ENCODE peak calls at places on chromosomes 11 and 22, in four cellular contexts. R is dorsolateral prefrontal cortex, V is tibial artery, P is lower leg skin. B is an unnamed sample.

GRCh38 chr11:2289859-2290258 is 11.9 kb downstream of the C11orf21 start:
- DNase-seq in R (no peak), V (no peak), P (no peak), B (no peak)

GRCh38 chr11:75667268-75667830 is 1.5 kb downstream of the MAP6 start:
- DNase-seq in P (no peak), R (peak), V (no peak), B (no peak)

GRCh38 chr11:27207025-27207650 is 155.9 kb downstream of the CCDC34 start:
- DNase-seq in R (no peak), P (no peak), V (no peak), B (no peak)

GRCh38 chr11:3047637-3048036 is 9.6 kb downstream of the CARS1 start:
- DNase-seq in R (no peak), P (no peak), V (no peak), B (no peak)

GRCh38 chr22:35888181-35888870 is 140.3 kb downstream of the RBFOX2 start:
- DNase-seq in P (no peak), V (no peak), R (no peak), B (no peak)

GRCh38 chr11:125945797-125946520 is at the start of gene VSIG10L2:
- DNase-seq in V (no peak), P (no peak), R (no peak), B (no peak)

GRCh38 chr11:116930586-116930985 is 93.2 kb upstream of the APOA1 start:
- DNase-seq in V (no peak), P (no peak), R (no peak), B (no peak)

GRCh38 chr11:70005107-70005818 is 72.9 kb upstream of the ANO1 start:
- DNase-seq in P (no peak), V (no peak), R (no peak), B (no peak)

GRCh38 chr11:50187220-50187619 is 154.5 kb downstream of the OR4C45 start:
- DNase-seq in V (no peak), P (no peak), R (no peak), B (no peak)

GRCh38 chr22:29383740-29384139 is 4.6 kb downstream of the AP1B1 start:
- DNase-seq in V (no peak), P (no peak), R (no peak), B (no peak)

GRCh38 chr22:49768077-49768476 is 59.6 kb downstream of the BRD1 start:
- DNase-seq in R (peak), P (no peak), V (no peak), B (no peak)

GRCh38 chr11:10309163-10310093 is 4.6 kb downstream of the ADM start:
- DNase-seq in V (peak), P (peak), R (peak), B (no peak)

GRCh38 chr22:50118129-50118528 is 28.3 kb downstream of the MOV10L1 start:
- DNase-seq in V (no peak), P (no peak), R (no peak), B (no peak)

GRCh38 chr11:111565111-111565720 is 24.7 kb downstream of the LAYN start:
- DNase-seq in P (peak), V (peak), R (peak), B (peak)

GRCh38 chr11:118151421-118151820 is 1.2 kb downstream of the SCN4B start:
- DNase-seq in P (no peak), R (no peak), V (no peak), B (no peak)

GRCh38 chr11:21401496-21401895 is 732.1 kb downstream of the NELL1 start:
- DNase-seq in P (no peak), R (no peak), V (no peak), B (no peak)

GRCh38 chr11:106379712-106380111 is 302.2 kb downstream of the AASDHPPT start:
- DNase-seq in P (no peak), V (no peak), R (no peak), B (no peak)

GRCh38 chr22:20422965-20423635 is 14.5 kb downstream of the SCARF2 start:
- DNase-seq in R (peak), P (no peak), V (peak), B (no peak)

GRCh38 chr11:94638902-94639373 is 71.8 kb downstream of the PIWIL4 start:
- DNase-seq in V (no peak), P (no peak), R (no peak), B (no peak)

GRCh38 chr11:119371778-119372182 is 9.7 kb downstream of the USP2 start:
- DNase-seq in R (peak), P (no peak), V (no peak), B (no peak)

GRCh38 chr11:106386519-106386918 is 309.1 kb downstream of the AASDHPPT start:
- DNase-seq in V (no peak), R (no peak), P (no peak), B (no peak)

GRCh38 chr22:36870250-36870649 is 9.4 kb downstream of the NCF4 start:
- DNase-seq in V (no peak), R (no peak), P (no peak), B (no peak)

GRCh38 chr11:108025387-108026080 is 16.8 kb downstream of the CUL5 start:
- DNase-seq in R (no peak), P (no peak), V (no peak), B (peak)

GRCh38 chr11:113273720-113274119 is 40.7 kb upstream of the TTC12 start:
- DNase-seq in P (no peak), R (no peak), V (no peak), B (no peak)
- TF ChIP-seq CTCF in P (no peak), R (no peak), V (no peak), B (no peak)

DNA sequence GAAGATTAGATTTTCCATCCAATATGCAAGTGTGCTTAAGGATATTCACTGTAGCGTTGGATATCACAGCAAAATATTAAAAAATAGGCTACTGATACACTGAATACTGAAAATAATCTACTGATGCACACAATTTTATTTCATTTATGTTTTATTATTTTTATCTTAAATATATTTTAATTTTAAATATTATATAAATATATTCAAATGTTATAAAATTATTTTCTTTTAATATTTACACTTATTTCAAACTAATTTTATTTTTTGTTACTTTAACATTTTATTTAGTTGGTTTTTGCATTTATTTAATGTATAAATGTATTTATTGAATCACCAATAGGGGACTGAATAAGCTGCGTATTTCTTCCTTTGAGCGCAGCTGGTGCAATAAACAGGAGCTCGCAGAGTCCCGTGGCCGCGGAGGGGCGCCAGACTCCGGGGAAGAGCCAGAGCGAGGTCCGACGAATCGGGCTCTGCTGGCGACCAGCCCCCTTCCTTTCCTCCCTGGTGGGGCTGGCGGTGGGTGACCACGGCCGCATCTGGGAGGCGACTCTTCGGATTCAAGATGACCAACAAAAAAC is 12.2 kb downstream of the MMP3 start:
- DNase-seq in P (peak), R (no peak), V (no peak), B (peak)
- TF ChIP-seq CTCF in P (no peak), R (no peak), V (no peak), B (peak)

GRCh38 chr11:26134481-26135355 is 197.2 kb upstream of the ANO3 start:
- DNase-seq in V (no peak), R (no peak), P (no peak), B (no peak)
- TF ChIP-seq CTCF in V (no peak), R (peak), P (no peak), B (peak)

GRCh38 chr11:73914284-73914683 is 36.5 kb upstream of the DNAJB13 start:
- DNase-seq in R (no peak), V (no peak), P (no peak), B (no peak)
- TF ChIP-seq CTCF in R (no peak), V (no peak), P (no peak), B (no peak)

GRCh38 chr11:82233211-82233610 is 500.5 kb downstream of the FAM181B start:
- DNase-seq in R (no peak), V (no peak), P (no peak), B (no peak)

GRCh38 chr11:82225502-82225901 is 508.2 kb downstream of the FAM181B start:
- DNase-seq in V (no peak), P (no peak), R (no peak), B (no peak)

GRCh38 chr11:82225930-82226329 is 507.7 kb downstream of the FAM181B start:
- DNase-seq in V (no peak), R (no peak), P (no peak), B (no peak)

GRCh38 chr11:82234256-82234655 is 499.4 kb downstream of the FAM181B start:
- DNase-seq in V (no peak), R (no peak), P (no peak), B (no peak)

DNA sequence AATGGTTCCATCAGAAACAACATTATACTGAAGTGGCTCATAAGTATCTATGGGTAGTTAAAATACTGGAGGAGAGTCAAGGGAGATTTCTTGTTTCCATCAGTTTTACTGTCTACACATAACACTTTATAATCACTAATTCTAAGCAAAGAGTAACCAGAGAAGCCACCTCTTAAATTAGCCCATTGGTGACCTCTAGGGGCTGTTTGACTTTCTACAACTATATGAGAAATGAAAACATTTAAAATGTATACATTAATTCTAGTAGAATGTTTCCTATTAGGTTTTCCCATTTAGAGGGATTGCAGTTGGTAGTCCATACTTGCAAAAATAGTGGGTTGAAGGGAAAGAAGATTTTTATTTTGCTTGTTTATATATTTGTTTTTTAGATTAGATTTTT is 504.3 kb downstream of the FAM181B start:
- DNase-seq in V (no peak), P (no peak), R (no peak), B (peak)
- TF ChIP-seq CTCF in V (no peak), P (no peak), R (peak), B (peak)

DNA sequence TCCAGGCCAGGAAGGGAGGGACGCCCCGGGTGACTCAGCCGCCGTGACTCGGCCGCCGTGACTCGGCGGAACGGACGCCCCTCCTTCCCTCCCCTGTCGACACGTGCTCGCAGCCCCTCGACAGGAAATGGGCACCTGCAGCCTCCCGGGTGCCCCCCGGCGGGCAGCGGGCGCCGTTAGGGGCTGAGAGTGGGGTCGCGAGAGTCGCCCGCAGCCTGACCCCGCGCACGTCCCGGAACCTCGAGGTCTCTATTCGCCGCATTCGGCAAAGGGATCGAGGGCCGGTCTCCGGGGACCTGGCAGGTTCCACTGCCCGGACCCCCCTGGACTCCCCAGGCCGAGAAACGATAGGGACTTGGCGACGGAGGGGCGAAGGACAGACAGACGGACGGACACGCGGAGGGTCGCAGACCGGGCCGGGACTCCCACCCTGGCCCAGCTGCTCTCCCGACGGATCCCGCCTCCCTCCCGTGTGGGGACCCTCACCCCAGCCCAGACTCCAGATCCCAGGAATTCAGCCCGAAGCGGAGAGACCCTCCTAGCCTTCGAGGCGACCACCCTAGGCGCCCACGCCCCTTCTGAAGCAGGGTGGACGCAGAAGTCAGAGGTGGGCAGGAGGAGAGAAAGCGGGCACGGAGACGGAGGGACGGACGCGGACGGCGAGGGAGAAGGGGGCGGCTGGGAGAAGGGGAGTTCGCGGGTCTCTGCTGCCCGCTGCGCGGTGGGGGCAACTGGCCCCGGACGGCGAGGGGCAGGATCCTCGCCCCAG is 648 bp downstream of the FOSL1 start:
- DNase-seq in P (no peak), R (peak), V (peak), B (peak)
- TF ChIP-seq CTCF in P (no peak), R (no peak), V (no peak), B (peak)

GRCh38 chr11:29258411-29258810 is 758.4 kb downstream of the KCNA4 start:
- DNase-seq in P (no peak), V (no peak), R (no peak), B (no peak)

GRCh38 chr11:29256580-29256979 is 760.2 kb downstream of the KCNA4 start:
- DNase-seq in P (no peak), R (no peak), V (no peak), B (no peak)

GRCh38 chr11:29263971-29264682 is 752.7 kb downstream of the KCNA4 start:
- DNase-seq in P (no peak), V (no peak), R (no peak), B (no peak)

GRCh38 chr11:29261831-29262230 is 755.0 kb downstream of the KCNA4 start:
- DNase-seq in R (no peak), P (no peak), V (no peak), B (no peak)

DNA sequence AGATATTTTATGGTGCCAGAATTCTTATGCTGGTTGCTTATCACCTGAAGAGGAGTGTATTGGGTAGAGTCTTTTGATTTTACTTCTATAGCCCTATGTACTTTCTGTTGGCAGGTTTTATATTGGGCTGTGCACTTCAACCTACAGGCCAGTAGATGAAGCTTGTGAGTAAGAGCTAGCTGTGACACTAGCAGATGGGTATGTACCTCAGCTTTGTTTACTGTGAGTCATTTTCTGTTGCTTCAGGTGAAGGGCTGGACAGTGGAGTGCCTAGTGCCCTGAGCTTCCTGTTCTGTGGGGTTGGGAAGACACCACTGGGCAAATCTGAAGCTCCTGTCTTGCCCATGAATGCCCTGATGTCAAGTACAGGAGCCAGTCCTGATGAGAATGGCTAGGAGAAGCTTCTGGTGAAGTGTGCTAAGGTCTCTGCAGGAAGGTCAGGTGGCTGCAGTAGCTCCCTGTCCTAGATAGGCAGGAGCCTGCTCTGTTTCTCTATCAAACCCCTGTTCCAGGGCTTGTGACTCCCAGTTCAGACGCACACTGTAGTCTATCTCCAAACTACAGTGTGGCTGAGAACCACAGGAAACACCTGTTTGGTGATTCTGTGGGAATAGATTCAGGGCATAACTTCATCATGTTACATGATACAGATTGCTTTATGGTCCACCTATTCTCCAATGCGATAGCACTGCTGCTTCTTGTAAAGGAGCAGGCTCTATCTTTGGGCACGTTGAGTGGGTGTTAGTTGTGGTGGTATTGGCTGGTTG is 755.7 kb downstream of the KCNA4 start:
- DNase-seq in V (no peak), P (no peak), R (no peak), B (no peak)
- TF ChIP-seq CTCF in V (no peak), P (no peak), R (no peak), B (no peak)

DNA sequence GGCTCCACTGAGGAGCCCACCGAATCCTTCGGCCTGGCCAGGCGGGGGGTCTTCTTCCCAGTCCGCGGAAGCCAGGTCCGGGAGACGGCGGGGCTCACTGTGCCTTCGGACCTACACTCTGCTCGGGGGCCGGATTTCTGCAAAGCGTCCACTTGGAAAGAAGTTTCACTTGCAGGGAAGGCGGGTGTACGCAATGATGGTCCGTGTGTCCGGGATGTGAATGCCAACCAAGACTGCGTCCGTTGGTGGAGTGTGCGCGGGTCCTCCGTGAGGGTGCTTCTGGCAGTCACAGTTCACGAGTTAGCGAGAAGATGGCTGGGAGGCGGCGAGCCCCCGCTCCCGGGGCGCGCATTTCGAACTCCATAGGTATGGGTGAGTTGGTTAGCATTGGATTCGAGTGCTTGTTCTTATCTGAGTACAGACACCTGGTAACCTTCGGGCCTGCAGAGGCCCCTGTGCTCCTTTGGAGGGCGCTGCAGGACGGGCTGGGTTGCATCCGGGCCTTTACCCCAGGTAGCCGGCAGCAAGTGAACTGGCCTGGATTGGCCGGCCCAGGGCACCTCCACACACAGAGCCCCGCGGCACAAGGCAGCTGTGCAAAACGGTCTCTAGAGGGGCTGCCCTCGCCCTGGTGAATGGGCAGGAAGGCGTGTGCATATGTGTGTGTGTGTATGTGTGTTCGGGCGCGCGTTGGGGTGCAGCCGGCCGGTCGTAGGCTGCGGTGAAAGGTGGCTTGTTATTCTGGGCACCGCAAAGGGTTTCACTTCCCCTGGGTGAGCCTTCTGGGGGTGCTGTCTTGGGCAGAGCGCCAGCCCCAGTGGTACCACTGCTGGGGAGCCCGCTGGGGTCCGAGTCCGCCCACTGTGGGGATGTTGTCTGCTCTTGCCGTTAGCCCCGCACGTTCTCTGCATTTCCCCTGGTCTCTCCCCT is 13.3 kb upstream of the CYP2R1 start:
- DNase-seq in R (peak), P (no peak), V (peak), B (peak)
- TF ChIP-seq CTCF in R (peak), P (no peak), V (no peak), B (peak)

B was measured in GM13977.